ENCODE peak calls at places on chromosomes 4 and X, in five cellular contexts. M is HCT116, K is GM12878, O is H1, H is WTC11. X is an unnamed sample.
A peak's percentile ranks its signal among the peaks of the same experiment; 100 is the strongest.

GRCh38 chrX:44651347-44651746 is 108.7 kb upstream of the FUNDC1 start:
- DNase-seq in M (peak; percentile 3), O (peak; percentile 38), H (peak; percentile 12), K (no peak), X (peak; percentile 43)

GRCh38 chrX:31265383-31265782 is 193.5 kb upstream of the FTHL17 start:
- DNase-seq in H (no peak), O (no peak), K (no peak), M (no peak), X (no peak)

GRCh38 chr4:124483043-124483906 is 229.3 kb downstream of the ANKRD50 start:
- DNase-seq in K (no peak), H (no peak), O (no peak), M (no peak), X (no peak)

GRCh38 chrX:14125451-14125850 is 95.8 kb upstream of the GEMIN8 start:
- DNase-seq in M (no peak), K (no peak), H (no peak), O (no peak), X (no peak)

GRCh38 chr4:40033603-40034002 is 23.0 kb upstream of the N4BP2 start:
- DNase-seq in O (no peak), H (no peak), K (no peak), M (no peak), X (no peak)

GRCh38 chr4:13535708-13536361 is 8.5 kb downstream of the NKX3-2 start:
- DNase-seq in O (peak; percentile 59), H (no peak), M (no peak), K (no peak), X (no peak)

GRCh38 chrX:140712413-140713173 is 3.0 kb downstream of the LINC00632 start:
- DNase-seq in M (no peak), H (peak; percentile 60), K (no peak), O (peak; percentile 44), X (peak; percentile 46)

GRCh38 chrX:11757729-11758399 is at the start of gene MSL3:
- DNase-seq in K (no peak), M (no peak), H (peak; percentile 45), O (peak; percentile 57), X (peak; percentile 63)

GRCh38 chrX:123803331-123803983 is 56.4 kb upstream of the XIAP start:
- DNase-seq in M (peak; percentile 79), O (no peak), K (no peak), H (no peak), X (peak; percentile 32)

GRCh38 chr4:2125023-2125422 is 65.9 kb downstream of the NAT8L start:
- DNase-seq in O (no peak), K (no peak), M (no peak), H (no peak), X (no peak)

GRCh38 chr4:42136371-42136770 is 16.1 kb downstream of the BEND4 start:
- DNase-seq in K (no peak), M (no peak), O (no peak), H (no peak), X (no peak)

GRCh38 chr4:42132099-42132498 is 20.4 kb downstream of the BEND4 start:
- DNase-seq in O (no peak), H (no peak), M (no peak), K (no peak), X (no peak)

GRCh38 chr4:42133006-42133405 is 19.4 kb downstream of the BEND4 start:
- DNase-seq in M (no peak), H (no peak), K (no peak), O (no peak), X (no peak)
- TF ChIP-seq SP1 in M (no peak), H (no peak), K (no peak), O (no peak), X (no peak)

DNA sequence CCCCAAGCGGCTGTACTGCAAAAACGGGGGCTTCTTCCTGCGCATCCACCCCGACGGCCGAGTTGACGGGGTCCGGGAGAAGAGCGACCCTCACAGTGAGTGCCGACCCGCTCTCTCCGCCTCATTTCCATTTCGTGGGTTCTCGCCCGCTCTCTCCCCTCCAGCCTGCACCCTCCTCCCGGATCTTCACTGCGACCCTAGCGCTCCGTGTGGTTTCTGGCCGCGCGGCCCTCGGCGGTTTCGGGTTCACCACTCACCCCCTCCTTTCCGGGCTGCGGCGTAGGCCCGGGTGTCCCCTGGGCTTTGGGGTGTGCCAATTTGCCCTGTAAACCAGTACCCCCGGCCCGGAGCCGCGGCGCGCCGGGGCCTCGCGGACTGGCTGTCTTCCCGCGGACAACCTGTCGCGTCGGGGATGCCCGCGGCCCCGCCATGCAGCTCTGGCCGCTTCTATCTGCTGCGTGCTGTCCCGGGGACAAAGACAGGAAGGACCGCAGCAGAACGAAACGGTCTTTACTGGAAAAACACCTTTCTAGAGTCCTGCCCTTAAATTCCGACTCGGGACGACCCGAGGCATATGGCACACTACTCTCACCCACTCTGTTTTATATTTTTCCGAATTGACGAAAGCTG is 742 bp downstream of the FGF2 start:
- DNase-seq in O (no peak), K (peak; percentile 8), H (peak; percentile 36), M (no peak), X (peak; percentile 69)
- TF ChIP-seq SP1 in O (no peak), K (peak; percentile 50), H (no peak), M (no peak), X (no peak)

GRCh38 chr4:56657818-56658217 is 23.3 kb downstream of the HOPX start:
- DNase-seq in K (no peak), H (no peak), M (no peak), O (no peak), X (no peak)
- TF ChIP-seq SP1 in K (no peak), H (no peak), M (no peak), O (no peak), X (no peak)

GRCh38 chr4:161222889-161223288 is 940.9 kb downstream of the FSTL5 start:
- DNase-seq in K (no peak), O (no peak), H (no peak), M (no peak), X (no peak)
- TF ChIP-seq SP1 in K (no peak), O (no peak), H (no peak), M (no peak), X (no peak)

DNA sequence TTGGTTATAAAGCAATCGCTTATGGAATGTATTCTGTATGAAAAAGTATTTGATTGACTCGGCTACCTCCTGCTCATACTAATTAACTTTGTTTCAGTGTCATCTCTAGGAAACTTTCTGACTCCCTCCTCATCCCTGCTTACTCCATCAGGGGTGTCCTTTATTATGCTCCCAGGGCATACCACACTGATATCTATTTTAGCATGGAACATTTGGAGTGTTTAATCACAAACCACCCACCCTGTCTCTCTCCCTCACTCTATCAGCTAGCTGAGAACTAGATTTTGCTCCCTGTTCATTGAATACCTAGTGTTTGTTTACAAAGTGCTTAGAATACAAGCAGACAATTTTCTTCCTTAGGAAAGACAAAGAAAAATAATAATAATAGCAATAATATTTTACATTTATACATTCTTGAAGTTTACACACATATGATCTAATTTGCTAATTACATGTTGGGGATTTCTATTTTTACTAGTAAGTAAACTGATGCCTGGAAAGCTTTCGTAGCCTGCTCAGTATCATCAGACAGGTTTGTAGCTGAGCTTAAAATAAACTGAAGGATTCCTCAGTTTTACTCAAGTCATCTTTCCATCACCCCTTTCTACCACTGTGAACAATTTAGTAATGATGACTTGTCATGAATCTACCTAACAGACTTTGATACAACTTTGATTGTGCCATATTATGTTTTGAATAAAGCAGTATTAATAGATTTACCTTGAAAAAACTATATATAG is 811.4 kb upstream of the HS3ST1 start:
- DNase-seq in O (no peak), M (no peak), K (no peak), H (no peak), X (no peak)
- TF ChIP-seq SP1 in O (no peak), M (no peak), K (no peak), H (no peak), X (no peak)

X was measured in HEK293T.